ENCODE peak calls at places on chromosomes 5 and 9, in nine cellular contexts. One of them, this sample, is unnamed.

GRCh38 chr5:128537306-128537998 is 593 bp downstream of the FBN2 start:
- DNase-seq in cardiac muscle cell: no peak
- DNase-seq in neural crest cell: peak
- DNase-seq in GM13977: peak
- DNase-seq in AG04450: no peak
- DNase-seq in upper lobe of left lung: no peak
- DNase-seq in AG10803: no peak
- DNase-seq in hepatocyte: peak
- DNase-seq in OCI-LY7: no peak
- DNase-seq in this sample: peak

GRCh38 chr5:154031923-154032489 is 6.7 kb downstream of the FAM114A2 start:
- DNase-seq in upper lobe of left lung: no peak
- DNase-seq in GM13977: no peak
- DNase-seq in AG10803: no peak
- DNase-seq in OCI-LY7: no peak
- DNase-seq in AG04450: no peak
- DNase-seq in cardiac muscle cell: no peak
- DNase-seq in neural crest cell: no peak
- DNase-seq in hepatocyte: no peak
- DNase-seq in this sample: no peak

GRCh38 chr9:89986190-89986589 is 381.4 kb downstream of the GADD45G start:
- DNase-seq in neural crest cell: no peak
- DNase-seq in OCI-LY7: no peak
- DNase-seq in AG10803: no peak
- DNase-seq in GM13977: no peak
- DNase-seq in upper lobe of left lung: no peak
- DNase-seq in cardiac muscle cell: no peak
- DNase-seq in hepatocyte: no peak
- DNase-seq in AG04450: no peak
- DNase-seq in this sample: no peak

GRCh38 chr5:92424785-92425426 is 1041.8 kb upstream of the ARRDC3 start:
- DNase-seq in AG04450: no peak
- DNase-seq in AG10803: no peak
- DNase-seq in cardiac muscle cell: no peak
- DNase-seq in GM13977: no peak
- DNase-seq in hepatocyte: no peak
- DNase-seq in OCI-LY7: no peak
- DNase-seq in upper lobe of left lung: no peak
- DNase-seq in neural crest cell: no peak
- DNase-seq in this sample: no peak

GRCh38 chr5:109704255-109704952 is 14.7 kb downstream of the MAN2A1 start:
- DNase-seq in upper lobe of left lung: no peak
- DNase-seq in cardiac muscle cell: no peak
- DNase-seq in AG10803: peak
- DNase-seq in OCI-LY7: no peak
- DNase-seq in AG04450: no peak
- DNase-seq in GM13977: no peak
- DNase-seq in neural crest cell: no peak
- DNase-seq in hepatocyte: no peak
- DNase-seq in this sample: no peak

GRCh38 chr9:126347911-126348760 is 21.5 kb downstream of the MVB12B start:
- DNase-seq in cardiac muscle cell: no peak
- DNase-seq in AG04450: no peak
- DNase-seq in hepatocyte: no peak
- DNase-seq in GM13977: no peak
- DNase-seq in upper lobe of left lung: peak
- DNase-seq in neural crest cell: no peak
- DNase-seq in OCI-LY7: peak
- DNase-seq in AG10803: no peak
- DNase-seq in this sample: no peak

GRCh38 chr5:1555011-1555807 is 31.4 kb upstream of the LPCAT1 start:
- DNase-seq in cardiac muscle cell: no peak
- DNase-seq in OCI-LY7: no peak
- DNase-seq in hepatocyte: no peak
- DNase-seq in AG04450: no peak
- DNase-seq in AG10803: peak
- DNase-seq in GM13977: peak
- DNase-seq in neural crest cell: no peak
- DNase-seq in upper lobe of left lung: peak
- DNase-seq in this sample: no peak

GRCh38 chr9:119366909-119367690 is 2.1 kb downstream of the BRINP1 start:
- DNase-seq in AG04450: no peak
- DNase-seq in cardiac muscle cell: no peak
- DNase-seq in GM13977: no peak
- DNase-seq in OCI-LY7: no peak
- DNase-seq in AG10803: no peak
- DNase-seq in upper lobe of left lung: no peak
- DNase-seq in neural crest cell: no peak
- DNase-seq in hepatocyte: no peak
- DNase-seq in this sample: no peak

GRCh38 chr5:136201870-136202269 is 8.9 kb upstream of the SMIM32 start:
- DNase-seq in hepatocyte: no peak
- DNase-seq in AG10803: no peak
- DNase-seq in AG04450: no peak
- DNase-seq in GM13977: no peak
- DNase-seq in cardiac muscle cell: no peak
- DNase-seq in neural crest cell: no peak
- DNase-seq in upper lobe of left lung: no peak
- DNase-seq in OCI-LY7: no peak
- DNase-seq in this sample: peak

GRCh38 chr9:88915916-88916315 is 75.4 kb upstream of the S1PR3 start:
- DNase-seq in hepatocyte: no peak
- DNase-seq in cardiac muscle cell: no peak
- DNase-seq in upper lobe of left lung: no peak
- DNase-seq in OCI-LY7: no peak
- DNase-seq in AG10803: no peak
- DNase-seq in GM13977: no peak
- DNase-seq in neural crest cell: no peak
- DNase-seq in AG04450: no peak
- DNase-seq in this sample: no peak

GRCh38 chr5:79130781-79131180 is 19.2 kb downstream of the BHMT start:
- DNase-seq in cardiac muscle cell: no peak
- DNase-seq in upper lobe of left lung: no peak
- DNase-seq in AG04450: no peak
- DNase-seq in GM13977: no peak
- DNase-seq in AG10803: no peak
- DNase-seq in neural crest cell: no peak
- DNase-seq in hepatocyte: no peak
- DNase-seq in OCI-LY7: no peak
- DNase-seq in this sample: no peak

GRCh38 chr5:78648359-78649219 is at the start of gene LHFPL2:
- DNase-seq in neural crest cell: peak
- DNase-seq in AG10803: peak
- DNase-seq in OCI-LY7: peak
- DNase-seq in hepatocyte: peak
- DNase-seq in GM13977: peak
- DNase-seq in AG04450: no peak
- DNase-seq in upper lobe of left lung: peak
- DNase-seq in cardiac muscle cell: peak
- DNase-seq in this sample: peak

GRCh38 chr5:61069150-61069549 is 93.1 kb downstream of the SMIM15 start:
- DNase-seq in AG04450: no peak
- DNase-seq in cardiac muscle cell: no peak
- DNase-seq in OCI-LY7: no peak
- DNase-seq in upper lobe of left lung: no peak
- DNase-seq in neural crest cell: no peak
- DNase-seq in AG10803: no peak
- DNase-seq in hepatocyte: no peak
- DNase-seq in GM13977: no peak
- DNase-seq in this sample: no peak

GRCh38 chr5:6432206-6432605 is 16.5 kb upstream of the UBE2QL1 start:
- DNase-seq in OCI-LY7: no peak
- DNase-seq in GM13977: no peak
- DNase-seq in neural crest cell: no peak
- DNase-seq in AG10803: no peak
- DNase-seq in cardiac muscle cell: no peak
- DNase-seq in upper lobe of left lung: no peak
- DNase-seq in hepatocyte: no peak
- DNase-seq in AG04450: no peak
- DNase-seq in this sample: no peak

GRCh38 chr9:70049672-70050271 is 6.1 kb downstream of the MAMDC2 start:
- DNase-seq in AG10803: peak
- DNase-seq in hepatocyte: peak
- DNase-seq in OCI-LY7: no peak
- DNase-seq in AG04450: no peak
- DNase-seq in GM13977: no peak
- DNase-seq in cardiac muscle cell: no peak
- DNase-seq in neural crest cell: no peak
- DNase-seq in upper lobe of left lung: peak
- DNase-seq in this sample: no peak

GRCh38 chr9:107214915-107215314 is 68.2 kb upstream of the RAD23B start:
- DNase-seq in AG10803: peak
- DNase-seq in neural crest cell: no peak
- DNase-seq in AG04450: no peak
- DNase-seq in OCI-LY7: no peak
- DNase-seq in cardiac muscle cell: no peak
- DNase-seq in hepatocyte: no peak
- DNase-seq in GM13977: no peak
- DNase-seq in upper lobe of left lung: no peak
- DNase-seq in this sample: no peak

GRCh38 chr5:169873642-169874041 is 106.7 kb downstream of the INSYN2B start:
- DNase-seq in AG04450: no peak
- DNase-seq in neural crest cell: no peak
- DNase-seq in GM13977: no peak
- DNase-seq in hepatocyte: no peak
- DNase-seq in cardiac muscle cell: no peak
- DNase-seq in OCI-LY7: no peak
- DNase-seq in AG10803: peak
- DNase-seq in upper lobe of left lung: peak
- DNase-seq in this sample: no peak

GRCh38 chr9:105067895-105068580 is 140.1 kb upstream of the ABCA1 start:
- DNase-seq in cardiac muscle cell: no peak
- DNase-seq in GM13977: no peak
- DNase-seq in hepatocyte: no peak
- DNase-seq in upper lobe of left lung: no peak
- DNase-seq in neural crest cell: no peak
- DNase-seq in AG10803: peak
- DNase-seq in AG04450: no peak
- DNase-seq in OCI-LY7: no peak
- DNase-seq in this sample: no peak

GRCh38 chr5:141510850-141511718 is 22.2 kb downstream of the PCDHGC5 start:
- DNase-seq in AG10803: no peak
- DNase-seq in AG04450: no peak
- DNase-seq in hepatocyte: no peak
- DNase-seq in upper lobe of left lung: no peak
- DNase-seq in GM13977: peak
- DNase-seq in cardiac muscle cell: no peak
- DNase-seq in neural crest cell: no peak
- DNase-seq in OCI-LY7: peak
- DNase-seq in this sample: no peak

GRCh38 chr9:36855443-36856315 is 178.4 kb downstream of the PAX5 start:
- DNase-seq in upper lobe of left lung: no peak
- DNase-seq in hepatocyte: peak
- DNase-seq in AG10803: no peak
- DNase-seq in AG04450: no peak
- DNase-seq in cardiac muscle cell: peak
- DNase-seq in OCI-LY7: peak
- DNase-seq in neural crest cell: no peak
- DNase-seq in GM13977: peak
- DNase-seq in this sample: no peak
- TF ChIP-seq CTCF in upper lobe of left lung: no peak
- TF ChIP-seq CTCF in hepatocyte: no peak
- TF ChIP-seq CTCF in AG10803: peak
- TF ChIP-seq CTCF in AG04450: peak
- TF ChIP-seq CTCF in cardiac muscle cell: peak
- TF ChIP-seq CTCF in OCI-LY7: peak
- TF ChIP-seq CTCF in neural crest cell: peak
- TF ChIP-seq CTCF in GM13977: peak
- TF ChIP-seq CTCF in this sample: no peak

DNA sequence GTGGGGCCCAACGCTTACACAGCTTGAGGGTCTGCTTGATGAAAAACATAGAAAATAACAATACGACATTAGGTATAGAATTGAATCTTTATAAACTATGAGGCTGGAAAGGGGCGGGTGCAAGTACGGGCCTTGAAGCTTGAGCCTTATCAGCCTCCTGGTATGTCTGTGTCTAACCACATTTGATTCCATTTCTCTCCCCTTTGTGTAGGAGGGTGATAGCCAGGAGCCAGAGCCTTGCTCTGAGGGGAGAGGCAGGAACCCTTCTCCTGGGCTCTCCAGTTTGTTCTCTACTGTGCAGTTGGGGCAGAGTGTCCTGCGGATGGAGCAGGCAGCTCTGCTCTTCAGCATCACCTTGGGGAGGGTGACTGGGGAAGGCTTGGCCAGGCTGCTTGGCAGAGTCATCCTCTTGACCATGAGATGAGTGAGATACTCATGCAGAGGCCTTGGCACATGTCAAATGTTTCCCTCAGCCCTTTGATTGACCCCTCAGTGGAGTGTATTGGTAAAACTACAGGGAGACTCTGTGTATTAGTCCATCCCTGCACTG is 153.5 kb downstream of the SEMA6A start:
- DNase-seq in OCI-LY7: no peak
- DNase-seq in GM13977: no peak
- DNase-seq in AG04450: no peak
- DNase-seq in neural crest cell: no peak
- DNase-seq in upper lobe of left lung: no peak
- DNase-seq in cardiac muscle cell: no peak
- DNase-seq in hepatocyte: no peak
- DNase-seq in AG10803: no peak
- DNase-seq in this sample: no peak
- TF ChIP-seq CTCF in OCI-LY7: no peak
- TF ChIP-seq CTCF in GM13977: no peak
- TF ChIP-seq CTCF in AG04450: no peak
- TF ChIP-seq CTCF in neural crest cell: no peak
- TF ChIP-seq CTCF in upper lobe of left lung: no peak
- TF ChIP-seq CTCF in cardiac muscle cell: no peak
- TF ChIP-seq CTCF in hepatocyte: no peak
- TF ChIP-seq CTCF in AG10803: no peak
- TF ChIP-seq CTCF in this sample: no peak

GRCh38 chr9:136784249-136784996 is 6.7 kb upstream of the TMEM141 start:
- DNase-seq in GM13977: peak
- DNase-seq in AG04450: no peak
- DNase-seq in neural crest cell: no peak
- DNase-seq in cardiac muscle cell: peak
- DNase-seq in upper lobe of left lung: no peak
- DNase-seq in AG10803: peak
- DNase-seq in hepatocyte: no peak
- DNase-seq in OCI-LY7: peak
- DNase-seq in this sample: no peak
- TF ChIP-seq CTCF in GM13977: peak
- TF ChIP-seq CTCF in AG04450: peak
- TF ChIP-seq CTCF in neural crest cell: peak
- TF ChIP-seq CTCF in cardiac muscle cell: peak
- TF ChIP-seq CTCF in upper lobe of left lung: peak
- TF ChIP-seq CTCF in AG10803: peak
- TF ChIP-seq CTCF in hepatocyte: peak
- TF ChIP-seq CTCF in OCI-LY7: peak
- TF ChIP-seq CTCF in this sample: peak

GRCh38 chr5:148842161-148842560 is 15.8 kb downstream of the ADRB2 start:
- DNase-seq in AG10803: no peak
- DNase-seq in OCI-LY7: no peak
- DNase-seq in upper lobe of left lung: no peak
- DNase-seq in GM13977: no peak
- DNase-seq in cardiac muscle cell: no peak
- DNase-seq in neural crest cell: no peak
- DNase-seq in AG04450: no peak
- DNase-seq in hepatocyte: no peak
- DNase-seq in this sample: no peak
- TF ChIP-seq CTCF in AG10803: no peak
- TF ChIP-seq CTCF in OCI-LY7: no peak
- TF ChIP-seq CTCF in upper lobe of left lung: no peak
- TF ChIP-seq CTCF in GM13977: no peak
- TF ChIP-seq CTCF in cardiac muscle cell: no peak
- TF ChIP-seq CTCF in neural crest cell: no peak
- TF ChIP-seq CTCF in AG04450: no peak
- TF ChIP-seq CTCF in hepatocyte: no peak
- TF ChIP-seq CTCF in this sample: no peak

GRCh38 chr5:140408750-140409241 is 7.2 kb downstream of the ANKHD1 start:
- DNase-seq in upper lobe of left lung: peak
- DNase-seq in OCI-LY7: no peak
- DNase-seq in hepatocyte: no peak
- DNase-seq in neural crest cell: no peak
- DNase-seq in AG04450: no peak
- DNase-seq in AG10803: no peak
- DNase-seq in cardiac muscle cell: no peak
- DNase-seq in GM13977: no peak
- DNase-seq in this sample: no peak
- TF ChIP-seq CTCF in upper lobe of left lung: peak
- TF ChIP-seq CTCF in OCI-LY7: no peak
- TF ChIP-seq CTCF in hepatocyte: no peak
- TF ChIP-seq CTCF in neural crest cell: no peak
- TF ChIP-seq CTCF in AG04450: no peak
- TF ChIP-seq CTCF in AG10803: no peak
- TF ChIP-seq CTCF in cardiac muscle cell: no peak
- TF ChIP-seq CTCF in GM13977: no peak
- TF ChIP-seq CTCF in this sample: no peak